ENCODE peak calls at places on chromosomes 11 and 22, in ten cellular contexts. J is left ventricle myocardium inferior; I is mammary epithelial cell; H is H1; D is heart left ventricle; M is DND-41; L is spleen; R is effector memory CD4-positive, alpha-beta T cell; X is lower lobe of right lung; Z is kidney. B is an unnamed sample. For H3K36me3, the result is how much of the 10 kb centered on the place peaks cover.

GRCh38 chr22:37910863-37911262 is 4.8 kb downstream of the MICALL1 start:
- DNase-seq in L (no peak), J (no peak), X (no peak), D (no peak), H (no peak), R (no peak), M (no peak), I (no peak), Z (peak), B (no peak)

GRCh38 chr11:106172389-106172991 is 95.0 kb downstream of the AASDHPPT start:
- DNase-seq in Z (no peak), L (no peak), H (no peak), R (no peak), J (no peak), I (peak), X (no peak), D (no peak), M (no peak), B (no peak)

GRCh38 chr11:125494987-125495725 is 909 bp downstream of the FEZ1 start:
- DNase-seq in H (peak), R (no peak), X (no peak), M (no peak), Z (peak), L (peak), J (peak), D (peak), I (peak), B (no peak)

GRCh38 chr22:31575190-31575589 is 78.9 kb downstream of the SFI1 start:
- DNase-seq in J (no peak), X (no peak), L (no peak), I (no peak), M (no peak), D (no peak), H (no peak), R (no peak), Z (no peak), B (no peak)

GRCh38 chr22:48238018-48238915 is 1475.8 kb downstream of the TBC1D22A start:
- DNase-seq in I (no peak), R (no peak), J (no peak), M (no peak), Z (no peak), H (peak), L (peak), D (no peak), X (no peak), B (no peak)

GRCh38 chr22:40855960-40856512 is 403 bp downstream of the ST13 start:
- DNase-seq in Z (peak), H (no peak), M (no peak), J (peak), R (no peak), D (no peak), X (no peak), L (peak), I (peak), B (no peak)

GRCh38 chr11:80320765-80321164 is 879.9 kb upstream of the TENM4 start:
- DNase-seq in Z (no peak), L (no peak), D (no peak), X (no peak), I (no peak), M (no peak), R (no peak), J (no peak), H (no peak), B (no peak)

GRCh38 chr11:35260342-35260985 is 121.5 kb downstream of the CD44 start:
- DNase-seq in X (no peak), R (no peak), M (no peak), Z (no peak), J (no peak), D (no peak), L (no peak), H (no peak), I (peak), B (no peak)

GRCh38 chr11:116787436-116787785 is 412 bp downstream of the ZPR1 start:
- DNase-seq in J (no peak), X (no peak), L (no peak), Z (no peak), D (peak), M (no peak), R (no peak), H (no peak), I (no peak), B (no peak)

GRCh38 chr11:125454047-125454446 is 42.0 kb downstream of the FEZ1 start:
- DNase-seq in R (no peak), I (no peak), M (no peak), D (no peak), X (no peak), H (peak), L (no peak), Z (no peak), J (no peak), B (no peak)

GRCh38 chr11:11440149-11440548 is 87.1 kb upstream of the CSNK2A3 start:
- DNase-seq in H (no peak), I (no peak), X (no peak), D (no peak), J (no peak), M (no peak), L (no peak), R (no peak), Z (no peak), B (no peak)

DNA sequence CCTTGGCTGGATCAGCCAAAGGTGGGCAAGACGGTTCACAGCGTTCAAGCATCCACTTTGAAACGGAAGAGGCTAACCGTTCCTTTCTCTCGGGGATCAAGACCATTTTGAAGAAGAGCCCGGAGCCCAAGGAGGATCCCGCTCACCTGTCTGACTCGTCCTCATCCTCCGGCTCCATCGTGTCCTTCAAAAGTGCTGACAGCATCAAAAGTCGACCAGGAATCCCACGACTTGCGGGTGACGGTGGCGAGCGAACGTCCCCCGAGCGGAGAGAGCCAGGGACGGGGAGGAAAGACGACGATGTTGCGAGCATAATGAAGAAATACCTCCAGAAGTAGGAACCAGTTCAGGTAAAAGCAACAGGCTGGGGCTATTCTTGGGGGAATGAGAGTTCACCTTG is 141.9 kb upstream of the SEZ6L start:
- DNase-seq in R (no peak), D (no peak), H (no peak), M (no peak), I (no peak), X (no peak), Z (no peak), J (no peak), L (no peak), B (no peak)
- H3K27ac ChIP-seq in R (no peak), D (no peak), H (no peak), M (no peak), I (no peak), X (no peak), Z (no peak), J (no peak), L (no peak), B (no peak)

DNA sequence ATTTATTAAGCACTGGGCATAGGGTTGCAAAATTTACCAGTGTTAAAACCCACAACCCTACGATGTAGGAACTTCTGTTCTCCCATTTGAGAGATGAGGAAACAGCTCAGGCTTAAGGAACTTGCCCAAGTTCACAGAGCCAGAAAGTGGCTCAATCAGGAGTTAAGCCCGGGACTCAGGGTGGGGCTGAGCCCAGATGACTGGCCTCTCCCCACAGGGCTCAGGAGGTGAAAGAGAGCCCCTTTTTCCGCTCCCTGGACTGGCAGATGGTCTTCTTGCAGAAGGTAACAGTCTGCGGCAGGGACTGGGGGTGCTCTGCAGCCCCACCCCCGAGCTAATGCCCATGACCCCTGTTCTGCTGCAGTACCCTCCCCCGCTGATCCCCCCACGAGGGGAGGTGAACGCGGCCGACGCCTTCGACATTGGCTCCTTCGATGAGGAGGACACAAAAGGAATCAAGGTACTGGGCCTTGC is 5.6 kb upstream of the ANKRD13D start:
- DNase-seq in R (no peak), D (peak), H (no peak), J (peak), M (no peak), I (no peak), L (peak), Z (no peak), X (peak), B (no peak)
- H3K36me3 ChIP-seq in R (half or more), D (half or more), H (under half), J (half or more), M (half or more), I (under half), L (half or more), Z (under half), X (half or more), B (half or more)

GRCh38 chr11:121478226-121478894 is 25.6 kb upstream of the SORL1-AS1 start:
- DNase-seq in H (no peak), Z (no peak), L (no peak), M (no peak), R (no peak), J (no peak), D (no peak), X (no peak), I (peak), B (no peak)
- H3K4me3 ChIP-seq in H (peak), Z (no peak), L (no peak), M (no peak), R (no peak), J (no peak), D (no peak), X (no peak), I (no peak), B (no peak)

GRCh38 chr11:64165842-64166635 is at the start of gene MACROD1:
- DNase-seq in X (peak), J (peak), H (peak), Z (peak), I (peak), L (peak), R (peak), M (peak), D (peak), B (peak)
- H3K27ac ChIP-seq in X (peak), J (peak), H (no peak), Z (peak), I (no peak), L (peak), R (peak), M (peak), D (peak), B (peak)

DNA sequence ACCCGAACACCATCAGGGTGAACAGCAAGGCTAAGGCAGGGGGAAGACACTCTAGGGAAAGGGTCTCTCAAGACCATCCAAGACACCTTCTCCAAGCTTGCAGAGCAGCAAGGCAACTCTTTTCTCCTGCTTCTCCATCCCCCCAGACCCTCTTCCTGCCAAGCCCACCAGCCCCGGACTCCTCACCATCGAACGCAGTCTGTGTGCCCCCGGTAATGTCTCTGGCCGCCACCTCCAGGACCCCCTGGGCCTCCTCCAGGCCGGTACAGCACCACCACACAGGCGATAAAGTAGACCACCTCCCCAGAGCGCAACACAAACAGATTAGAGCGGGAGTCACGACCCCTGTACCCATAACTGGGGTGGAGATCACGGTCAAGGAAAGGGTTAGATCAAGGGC is 3.8 kb downstream of the EML3 start:
- DNase-seq in Z (no peak), I (no peak), H (no peak), J (no peak), L (no peak), X (no peak), M (no peak), D (no peak), R (no peak), B (no peak)
- H3K36me3 ChIP-seq in Z (under half), I (under half), H (under half), J (under half), L (half or more), X (half or more), M (under half), D (under half), R (under half), B (under half)

DNA sequence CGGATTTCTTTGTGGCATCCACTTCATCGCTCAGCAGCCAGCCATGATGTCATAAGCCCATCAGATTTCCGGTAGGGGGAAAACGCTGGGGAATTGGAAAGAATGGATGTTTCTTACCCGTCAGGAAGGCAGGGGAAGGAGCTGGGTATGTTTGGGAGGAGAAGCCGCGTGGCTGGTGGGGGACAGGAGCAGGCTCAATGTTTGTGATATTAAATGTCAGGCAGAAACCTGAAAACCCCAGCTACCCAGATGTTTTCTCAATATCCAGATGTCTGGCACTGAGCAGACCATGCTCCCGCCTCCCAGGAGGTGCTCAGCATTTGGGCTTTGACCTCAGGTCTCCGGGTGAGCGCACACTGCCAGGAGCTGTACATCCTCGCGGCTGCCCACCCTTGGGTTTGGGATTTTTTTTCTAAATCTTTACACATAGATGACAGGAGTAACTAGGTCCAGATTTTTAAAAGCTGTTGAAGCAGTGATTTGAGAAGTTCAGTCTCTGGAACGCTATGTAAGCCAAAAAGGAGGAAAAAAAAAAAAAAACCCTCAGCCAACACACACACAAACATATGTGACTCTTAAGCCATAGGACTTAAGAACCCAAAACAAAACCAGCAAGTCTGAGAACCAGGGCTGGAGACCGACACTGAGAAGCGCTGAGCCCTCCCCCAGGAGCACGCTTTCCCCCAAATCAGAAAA is 67.4 kb downstream of the NFAM1 start:
- DNase-seq in D (peak), L (no peak), H (no peak), J (peak), R (no peak), M (no peak), I (no peak), X (no peak), Z (no peak), B (no peak)
- H3K4me3 ChIP-seq in D (no peak), L (no peak), H (peak), J (peak), R (no peak), M (no peak), I (no peak), X (no peak), Z (no peak), B (no peak)

GRCh38 chr11:74642912-74643311 is 50.5 kb downstream of the POLD3 start:
- DNase-seq in R (no peak), D (no peak), I (no peak), J (no peak), H (no peak), M (no peak), X (no peak), Z (no peak), L (no peak), B (no peak)

GRCh38 chr11:74641289-74641688 is 48.9 kb downstream of the POLD3 start:
- DNase-seq in X (no peak), Z (no peak), L (no peak), J (no peak), I (no peak), R (no peak), H (no peak), D (no peak), M (no peak), B (no peak)

GRCh38 chr11:74636633-74637184 is 44.3 kb downstream of the POLD3 start:
- DNase-seq in X (no peak), H (no peak), M (no peak), Z (no peak), R (no peak), D (no peak), J (no peak), I (peak), L (no peak), B (no peak)

GRCh38 chr11:74641905-74642304 is 49.5 kb downstream of the POLD3 start:
- DNase-seq in Z (no peak), D (no peak), J (no peak), M (no peak), L (no peak), X (no peak), R (no peak), H (no peak), I (no peak), B (no peak)

GRCh38 chr11:74639533-74639932 is 47.2 kb downstream of the POLD3 start:
- DNase-seq in L (no peak), X (no peak), Z (no peak), M (no peak), H (no peak), R (no peak), I (no peak), D (no peak), J (no peak), B (no peak)
- H3K27ac ChIP-seq in L (no peak), X (no peak), Z (no peak), M (no peak), H (no peak), R (no peak), I (no peak), D (no peak), J (no peak), B (no peak)

DNA sequence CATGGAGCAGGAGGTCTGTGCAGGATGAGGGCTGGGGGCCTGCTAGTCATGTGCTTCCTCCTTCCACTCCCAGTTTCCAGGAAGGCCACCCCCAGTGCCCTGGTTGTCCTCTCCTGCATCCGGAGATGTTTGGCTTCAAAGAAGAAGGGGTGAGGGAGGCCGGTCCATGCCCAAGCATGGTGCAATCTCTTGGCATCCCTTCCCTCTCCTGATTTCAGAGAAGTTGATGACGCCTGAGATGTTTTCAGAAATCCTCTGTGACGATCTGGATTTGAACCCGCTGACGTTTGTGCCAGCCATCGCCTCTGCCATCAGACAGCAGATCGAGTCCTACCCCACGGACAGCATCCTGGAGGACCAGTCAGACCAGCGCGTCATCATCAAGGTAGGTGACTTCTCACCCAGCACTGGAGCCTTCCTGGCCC is 22.2 kb downstream of the DERL3 start:
- DNase-seq in D (peak), X (peak), R (no peak), J (no peak), L (peak), Z (peak), I (no peak), H (no peak), M (no peak), B (no peak)
- H3K36me3 ChIP-seq in D (under half), X (half or more), R (under half), J (half or more), L (half or more), Z (under half), I (under half), H (under half), M (half or more), B (under half)

GRCh38 chr11:66261578-66261977 is 6.9 kb upstream of the RAB1B start:
- DNase-seq in D (no peak), L (peak), X (no peak), I (no peak), Z (no peak), J (no peak), R (no peak), M (no peak), H (no peak), B (no peak)
- H3K4me3 ChIP-seq in D (no peak), L (no peak), X (no peak), I (no peak), Z (no peak), J (no peak), R (no peak), M (no peak), H (no peak), B (no peak)

B was measured in CD8-positive, alpha-beta memory T cell.